ENCODE peak calls at places on chromosomes 1 and 21, in five cellular contexts. Q, R, O, Z and F are unnamed samples.

GRCh38 chr1:7042322-7043231 is 257.3 kb downstream of the CAMTA1 start:
- ATAC-seq in O (peak), Q (no peak), Z (no peak), R (no peak), F (no peak)

GRCh38 chr1:49864597-49864996 is 159.2 kb downstream of the AGBL4 start:
- ATAC-seq in R (no peak), O (no peak), Q (no peak), Z (no peak), F (no peak)

GRCh38 chr1:89736937-89737733 is 83.7 kb upstream of the LRRC8D start:
- ATAC-seq in R (no peak), O (no peak), Z (no peak), Q (no peak), F (no peak)

GRCh38 chr1:67148516-67149178 is 13.9 kb upstream of the C1orf141 start:
- ATAC-seq in O (peak), Q (peak), Z (no peak), R (peak), F (peak)

GRCh38 chr1:22112505-22112904 is 30.4 kb downstream of the WNT4 start:
- ATAC-seq in Z (no peak), O (no peak), R (no peak), Q (no peak), F (no peak)

GRCh38 chr1:107689733-107690132 is 275.2 kb downstream of the VAV3 start:
- ATAC-seq in O (no peak), R (no peak), Q (no peak), Z (no peak), F (peak)

GRCh38 chr1:7989762-7990428 is 28.4 kb downstream of the PARK7 start:
- ATAC-seq in R (peak), Q (no peak), Z (no peak), O (no peak), F (no peak)

GRCh38 chr1:201895913-201896807 is 7.5 kb downstream of the SHISA4 start:
- ATAC-seq in O (peak), Z (peak), Q (peak), R (peak), F (peak)

GRCh38 chr1:66930823-66931174 is 6.0 kb downstream of the MIER1 start:
- ATAC-seq in Z (no peak), Q (no peak), R (no peak), O (peak), F (no peak)

GRCh38 chr1:41700986-41701535 is 216.6 kb upstream of the EDN2 start:
- ATAC-seq in Z (no peak), O (no peak), Q (no peak), R (no peak), F (no peak)

GRCh38 chr21:35925497-35925896 is 134.8 kb downstream of the SETD4 start:
- ATAC-seq in R (peak), Q (no peak), O (peak), Z (peak), F (peak)

GRCh38 chr1:9766759-9767442 is 56.9 kb downstream of the CLSTN1 start:
- ATAC-seq in Q (no peak), Z (no peak), O (peak), R (no peak), F (peak)

GRCh38 chr1:1630965-1631792 is 794 bp upstream of the MMP23B start:
- ATAC-seq in O (no peak), Q (no peak), Z (no peak), R (peak), F (no peak)